ENCODE peak calls at places on chromosomes 1 and 21, in seven cellular contexts. M, G, S, K, R, E and P are unnamed samples.

GRCh38 chr1:43995984-43996732 is 4.8 kb downstream of the CCDC24 start:
- DNase-seq in M (no peak), G (no peak), S (no peak), K (no peak), R (no peak), E (no peak), P (no peak)

GRCh38 chr1:39081266-39082139 is 55.4 kb downstream of the NDUFS5 start:
- DNase-seq in M (peak), G (peak), S (peak), K (no peak), R (peak), E (peak), P (no peak)

GRCh38 chr1:50615036-50615750 is 191.9 kb upstream of the DMRTA2 start:
- DNase-seq in M (no peak), G (no peak), S (no peak), K (no peak), R (no peak), E (no peak), P (no peak)

GRCh38 chr21:45393833-45394638 is 10.9 kb upstream of the COL18A1 start:
- DNase-seq in M (no peak), G (no peak), S (no peak), K (no peak), R (no peak), E (no peak), P (no peak)

GRCh38 chr1:192140382-192140781 is 17.9 kb upstream of the RGS18 start:
- DNase-seq in M (no peak), G (no peak), S (no peak), K (no peak), R (no peak), E (no peak), P (no peak)

GRCh38 chr1:31739281-31739853 is 24.8 kb downstream of the ADGRB2 start:
- DNase-seq in M (peak), G (peak), S (no peak), K (no peak), R (no peak), E (no peak), P (no peak)

GRCh38 chr1:16131636-16132324 is 24.1 kb downstream of the EPHA2 start:
- DNase-seq in M (no peak), G (no peak), S (no peak), K (no peak), R (no peak), E (no peak), P (no peak)

GRCh38 chr1:36306210-36306901 is at the start of gene SH3D21:
- DNase-seq in M (peak), G (peak), S (peak), K (peak), R (peak), E (peak), P (no peak)

GRCh38 chr1:152566681-152567080 is at the start of gene LCE3E:
- DNase-seq in M (peak), G (no peak), S (no peak), K (no peak), R (no peak), E (no peak), P (no peak)

GRCh38 chr1:2018217-2019161 is 656 bp upstream of the GABRD start:
- DNase-seq in M (no peak), G (no peak), S (no peak), K (no peak), R (no peak), E (no peak), P (no peak)

GRCh38 chr1:206568256-206568655 is 44.0 kb downstream of the EIF2D start:
- DNase-seq in M (no peak), G (no peak), S (no peak), K (no peak), R (no peak), E (no peak), P (no peak)

GRCh38 chr1:4075436-4076225 is 175.6 kb upstream of the C1orf174 start:
- DNase-seq in M (no peak), G (no peak), S (no peak), K (peak), R (no peak), E (no peak), P (no peak)

GRCh38 chr1:242211254-242212022 is 212.5 kb upstream of the MAP1LC3C start:
- DNase-seq in M (no peak), G (no peak), S (no peak), K (no peak), R (no peak), E (no peak), P (no peak)

GRCh38 chr1:19569786-19570185 is 74.3 kb upstream of the NBL1 start:
- DNase-seq in M (no peak), G (no peak), S (no peak), K (no peak), R (no peak), E (no peak), P (no peak)

GRCh38 chr1:26283226-26283853 is 3.5 kb downstream of the SH3BGRL3 start:
- DNase-seq in M (no peak), G (no peak), S (no peak), K (no peak), R (no peak), E (no peak), P (no peak)

GRCh38 chr1:160625725-160626498 is 20.9 kb downstream of the SLAMF1 start:
- DNase-seq in M (no peak), G (no peak), S (no peak), K (no peak), R (no peak), E (no peak), P (no peak)

GRCh38 chr1:171252482-171252881 is 4.2 kb downstream of the FMO1 start:
- DNase-seq in M (no peak), G (peak), S (no peak), K (no peak), R (no peak), E (no peak), P (no peak)

GRCh38 chr1:27566462-27567182 is 37.3 kb downstream of the AHDC1 start:
- DNase-seq in M (no peak), G (no peak), S (no peak), K (no peak), R (no peak), E (peak), P (no peak)

GRCh38 chr1:202155478-202156021 is 4.9 kb downstream of the PTPN7 start:
- DNase-seq in M (peak), G (peak), S (no peak), K (no peak), R (peak), E (peak), P (no peak)

GRCh38 chr1:190429932-190430331 is 47.7 kb downstream of the BRINP3 start:
- DNase-seq in M (no peak), G (no peak), S (no peak), K (no peak), R (no peak), E (no peak), P (no peak)

GRCh38 chr21:43341349-43342163 is 85.4 kb downstream of the SIK1 start:
- DNase-seq in M (no peak), G (no peak), S (no peak), K (no peak), R (no peak), E (peak), P (peak)

GRCh38 chr21:45538381-45539045 is 3.7 kb downstream of the SLC19A1 start:
- DNase-seq in M (no peak), G (peak), S (no peak), K (peak), R (no peak), E (peak), P (no peak)

GRCh38 chr1:170445096-170445495 is 86.9 kb upstream of the GORAB start:
- DNase-seq in M (peak), G (no peak), S (no peak), K (no peak), R (no peak), E (no peak), P (no peak)

GRCh38 chr1:209428241-209428921 is 155.1 kb upstream of the CAMK1G start:
- DNase-seq in M (peak), G (no peak), S (no peak), K (peak), R (no peak), E (no peak), P (no peak)

GRCh38 chr1:79705218-79705617 is 698.7 kb upstream of the ADGRL4 start:
- DNase-seq in M (no peak), G (no peak), S (no peak), K (no peak), R (no peak), E (no peak), P (no peak)

GRCh38 chr1:44655609-44656008 is 18.7 kb downstream of the TMEM53 start:
- DNase-seq in M (no peak), G (no peak), S (peak), K (no peak), R (no peak), E (no peak), P (no peak)

GRCh38 chr21:39712976-39713375 is 32.0 kb upstream of the IGSF5 start:
- DNase-seq in M (no peak), G (peak), S (peak), K (no peak), R (no peak), E (no peak), P (no peak)

GRCh38 chr21:44427241-44428120 is 27.8 kb upstream of the LRRC3 start:
- DNase-seq in M (no peak), G (no peak), S (no peak), K (peak), R (peak), E (peak), P (no peak)

GRCh38 chr1:208850441-208850840 is 606.3 kb upstream of the PLXNA2 start:
- DNase-seq in M (peak), G (no peak), S (no peak), K (no peak), R (no peak), E (no peak), P (no peak)

GRCh38 chr21:35298757-35299156 is 249.7 kb upstream of the RUNX1 start:
- DNase-seq in M (no peak), G (no peak), S (no peak), K (no peak), R (no peak), E (no peak), P (no peak)

GRCh38 chr1:154857441-154858215 is 12.5 kb downstream of the KCNN3 start:
- DNase-seq in M (no peak), G (no peak), S (no peak), K (no peak), R (no peak), E (no peak), P (no peak)
- H3K4me3 ChIP-seq in M (no peak), G (no peak), S (no peak), K (no peak), R (no peak), E (no peak), P (no peak)

GRCh38 chr1:217626321-217626720 is 4.6 kb downstream of the GPATCH2 start:
- DNase-seq in M (peak), G (no peak), S (no peak), K (no peak), R (no peak), E (no peak), P (no peak)

GRCh38 chr1:217622042-217622441 is 8.8 kb downstream of the GPATCH2 start:
- DNase-seq in M (no peak), G (no peak), S (no peak), K (no peak), R (no peak), E (no peak), P (no peak)

GRCh38 chr1:217617120-217617519 is 13.8 kb downstream of the GPATCH2 start:
- DNase-seq in M (no peak), G (no peak), S (no peak), K (no peak), R (no peak), E (no peak), P (no peak)

GRCh38 chr1:217620814-217621213 is 10.1 kb downstream of the GPATCH2 start:
- DNase-seq in M (no peak), G (no peak), S (no peak), K (no peak), R (no peak), E (no peak), P (no peak)
- H3K4me3 ChIP-seq in M (no peak), G (no peak), S (no peak), K (no peak), R (no peak), E (no peak), P (no peak)

DNA sequence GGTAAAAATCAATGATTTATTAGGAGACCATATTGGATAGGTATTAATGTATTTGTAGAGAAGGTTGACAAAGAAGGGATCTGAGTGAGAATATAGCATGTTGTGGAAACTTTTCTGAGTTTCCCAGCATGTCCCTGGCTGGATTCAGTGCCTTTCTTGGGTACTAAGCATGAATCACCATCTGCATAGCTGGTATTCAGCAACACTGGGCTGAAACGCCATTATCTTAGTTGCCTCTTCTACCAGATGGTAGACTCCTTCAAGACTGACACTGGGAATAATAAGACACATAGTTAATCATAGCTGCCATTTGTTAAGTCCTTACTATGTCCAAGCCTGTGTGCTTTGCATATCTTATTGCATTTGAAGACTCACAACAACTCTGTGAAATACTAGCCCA is 45.5 kb downstream of the ATP5PF start:
- DNase-seq in M (peak), G (no peak), S (no peak), K (no peak), R (no peak), E (no peak), P (no peak)
- H3K4me3 ChIP-seq in M (no peak), G (no peak), S (no peak), K (no peak), R (no peak), E (no peak), P (no peak)

GRCh38 chr21:32886339-32886738 is 114.8 kb upstream of the PAXBP1 start:
- DNase-seq in M (no peak), G (no peak), S (no peak), K (no peak), R (no peak), E (no peak), P (no peak)
- H3K4me3 ChIP-seq in M (no peak), G (no peak), S (no peak), K (no peak), R (no peak), E (no peak), P (no peak)

GRCh38 chr1:232225336-232226131 is 404.4 kb downstream of the SIPA1L2 start:
- DNase-seq in M (no peak), G (no peak), S (no peak), K (no peak), R (no peak), E (no peak), P (no peak)
- H3K4me3 ChIP-seq in M (no peak), G (no peak), S (no peak), K (no peak), R (no peak), E (no peak), P (no peak)

GRCh38 chr1:109094377-109094803 is 3.8 kb downstream of the TMEM167B start:
- DNase-seq in M (no peak), G (no peak), S (no peak), K (no peak), R (no peak), E (no peak), P (no peak)

GRCh38 chr1:109084563-109085517 is 5.7 kb upstream of the TMEM167B start:
- DNase-seq in M (peak), G (no peak), S (no peak), K (no peak), R (no peak), E (no peak), P (no peak)

GRCh38 chr1:109091196-109092193 is 931 bp downstream of the TMEM167B start:
- DNase-seq in M (peak), G (peak), S (no peak), K (no peak), R (no peak), E (no peak), P (no peak)

GRCh38 chr1:109090415-109091195 is at the start of gene TMEM167B:
- DNase-seq in M (peak), G (peak), S (peak), K (peak), R (peak), E (peak), P (peak)

GRCh38 chr1:109089242-109090015 is 1.1 kb upstream of the TMEM167B start:
- DNase-seq in M (peak), G (peak), S (peak), K (peak), R (peak), E (peak), P (no peak)
- H3K4me3 ChIP-seq in M (peak), G (no peak), S (no peak), K (peak), R (peak), E (peak), P (peak)

GRCh38 chr1:11703357-11704225 is 12.1 kb downstream of the DRAXIN start:
- DNase-seq in M (no peak), G (no peak), S (no peak), K (no peak), R (no peak), E (no peak), P (no peak)

GRCh38 chr1:11701981-11702803 is 10.7 kb downstream of the DRAXIN start:
- DNase-seq in M (no peak), G (no peak), S (no peak), K (no peak), R (no peak), E (no peak), P (no peak)

GRCh38 chr1:11701551-11701961 is 10.0 kb downstream of the DRAXIN start:
- DNase-seq in M (no peak), G (no peak), S (no peak), K (no peak), R (no peak), E (no peak), P (no peak)

GRCh38 chr1:11697893-11698210 is 6.3 kb downstream of the DRAXIN start:
- DNase-seq in M (no peak), G (no peak), S (no peak), K (no peak), R (no peak), E (no peak), P (no peak)

DNA sequence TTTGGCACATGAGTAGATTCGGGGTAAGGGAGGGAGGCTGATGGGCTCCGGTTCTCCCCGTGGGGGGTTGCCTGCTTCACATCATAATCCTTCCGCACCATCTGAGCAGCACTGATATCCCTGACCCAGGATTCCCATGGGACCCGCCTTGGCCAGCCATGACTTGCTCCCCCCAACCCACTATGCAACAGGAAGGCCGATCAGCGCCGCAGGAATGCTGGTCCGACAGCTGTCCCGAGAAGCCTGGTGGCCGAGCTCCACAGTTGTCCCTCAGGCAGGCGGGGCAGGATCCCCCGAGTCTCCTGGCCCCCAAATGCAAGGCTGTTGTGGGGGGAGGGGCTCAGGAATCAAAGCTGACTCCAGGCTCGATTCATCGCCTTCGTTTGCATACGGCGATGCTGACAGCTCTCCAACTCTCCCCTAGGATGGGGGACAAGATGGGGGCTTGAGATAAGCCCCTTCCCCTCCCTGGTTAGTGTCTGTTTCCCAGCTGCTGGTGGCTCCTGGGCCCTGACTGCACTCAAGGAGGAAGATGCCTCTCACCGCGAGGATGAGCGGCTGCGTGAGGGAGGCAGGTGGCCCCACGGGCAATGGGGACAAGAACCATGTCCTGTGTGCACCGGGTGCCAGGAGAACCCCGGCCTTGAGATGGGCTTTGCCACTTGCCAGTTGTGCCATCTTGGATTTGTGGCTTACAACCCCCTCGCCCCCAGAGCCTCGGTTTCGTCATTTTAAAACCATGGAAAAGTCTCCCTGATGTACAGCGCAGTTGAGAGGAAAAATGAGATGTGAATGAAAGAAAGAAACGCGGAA is 9.4 kb downstream of the DRAXIN start:
- DNase-seq in M (no peak), G (no peak), S (no peak), K (no peak), R (no peak), E (no peak), P (no peak)
- H3K4me3 ChIP-seq in M (no peak), G (no peak), S (no peak), K (no peak), R (no peak), E (no peak), P (no peak)

GRCh38 chr1:225158291-225158690 is 228.8 kb downstream of the DNAH14 start:
- DNase-seq in M (no peak), G (no peak), S (no peak), K (no peak), R (no peak), E (no peak), P (no peak)
- H3K4me3 ChIP-seq in M (no peak), G (no peak), S (no peak), K (no peak), R (no peak), E (no peak), P (no peak)